ENCODE peak calls at places on chromosomes 2 and 18, in four cellular contexts. B is WTC11, C is fibroblast of lung, R is pancreas. T is an unnamed sample.

GRCh38 chr2:236177604-236177966 is 9.4 kb upstream of the GBX2 start:
- DNase-seq in C (no peak), R (no peak), B (peak), T (no peak)

GRCh38 chr18:11729556-11729955 is 40.5 kb downstream of the GNAL start:
- DNase-seq in C (no peak), R (no peak), B (no peak), T (no peak)

GRCh38 chr2:75200140-75200985 is 1.0 kb upstream of the TACR1 start:
- DNase-seq in C (peak), R (peak), B (peak), T (peak)

GRCh38 chr2:232662486-232663260 is 29.3 kb downstream of the EFHD1 start:
- DNase-seq in R (no peak), B (no peak), C (no peak), T (no peak)

GRCh38 chr2:38634684-38635083 is 31.2 kb upstream of the GALM start:
- DNase-seq in B (no peak), R (no peak), C (no peak), T (no peak)

GRCh38 chr18:6414118-6414722 is 491 bp downstream of the L3MBTL4 start:
- DNase-seq in B (peak), R (peak), C (no peak), T (peak)

GRCh38 chr2:48043301-48043700 is 137.0 kb upstream of the FBXO11 start:
- DNase-seq in B (no peak), R (no peak), C (no peak), T (no peak)

GRCh38 chr2:200786826-200787225 is 24.9 kb upstream of the BZW1 start:
- DNase-seq in C (peak), B (no peak), R (no peak), T (no peak)

GRCh38 chr2:221810216-221810615 is 238.1 kb upstream of the EPHA4 start:
- DNase-seq in C (no peak), R (no peak), B (no peak), T (peak)

GRCh38 chr2:211055438-211055837 is 499.0 kb downstream of the CPS1 start:
- DNase-seq in R (no peak), C (no peak), B (peak), T (no peak)

GRCh38 chr18:48939368-48940097 is 11.2 kb downstream of the SMAD7 start:
- DNase-seq in C (peak), R (no peak), B (peak), T (no peak)

GRCh38 chr2:105313877-105314276 is 15.7 kb downstream of the TGFBRAP1 start:
- DNase-seq in B (no peak), R (no peak), C (no peak), T (no peak)

GRCh38 chr2:85421706-85422457 is 3.4 kb downstream of the SH2D6 start:
- DNase-seq in B (no peak), C (no peak), R (no peak), T (no peak)

GRCh38 chr2:72040629-72041403 is 106.8 kb downstream of the CYP26B1 start:
- DNase-seq in C (peak), R (no peak), B (no peak), T (no peak)

DNA sequence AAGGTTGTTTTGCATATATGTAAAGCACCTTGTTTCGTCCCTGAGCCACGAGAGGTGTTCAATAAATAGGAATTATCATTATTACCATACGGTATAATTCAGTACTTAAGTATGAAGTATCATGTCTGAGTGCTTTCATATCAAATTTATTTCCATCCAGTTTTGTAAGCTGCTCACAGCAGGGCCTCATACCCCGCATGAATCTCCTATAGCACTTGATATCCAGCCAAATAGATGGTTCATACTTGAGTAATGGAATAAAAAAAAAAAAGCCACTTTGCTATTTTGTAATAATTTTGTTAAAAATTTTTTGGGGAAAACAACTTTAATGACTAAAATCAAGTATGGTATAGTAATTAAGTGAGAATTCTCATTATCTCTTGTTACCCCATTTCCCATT is 160.8 kb upstream of the NOSTRIN start:
- DNase-seq in R (no peak), B (no peak), C (no peak), T (no peak)
- TF ChIP-seq CTCF in R (no peak), B (no peak), C (no peak), T (no peak)

DNA sequence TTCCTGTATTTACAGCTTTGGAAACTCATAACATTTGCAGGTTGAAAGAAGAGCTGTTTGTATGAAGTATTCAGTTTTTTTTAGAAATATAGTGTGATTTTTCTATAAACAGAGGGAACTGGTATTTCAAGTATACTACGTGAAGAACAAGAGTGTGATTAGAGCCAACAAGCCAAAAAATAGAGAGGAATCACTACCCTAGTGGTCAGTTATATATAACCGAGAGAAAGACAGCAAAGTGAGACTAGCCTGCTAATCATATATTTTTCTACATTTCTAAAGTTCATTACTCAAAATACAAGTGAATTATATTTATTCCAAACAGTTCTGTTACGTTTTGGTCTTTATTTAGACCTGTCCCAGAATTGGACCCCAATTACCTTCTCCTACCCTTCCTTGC is 444.8 kb upstream of the NRP2 start:
- DNase-seq in B (no peak), C (no peak), R (no peak), T (no peak)
- TF ChIP-seq CTCF in B (no peak), C (no peak), R (no peak), T (no peak)

GRCh38 chr18:22219568-22220355 is 50.4 kb downstream of the GATA6 start:
- DNase-seq in B (peak), R (no peak), C (no peak), T (no peak)
- TF ChIP-seq CTCF in B (no peak), R (no peak), C (no peak), T (no peak)

DNA sequence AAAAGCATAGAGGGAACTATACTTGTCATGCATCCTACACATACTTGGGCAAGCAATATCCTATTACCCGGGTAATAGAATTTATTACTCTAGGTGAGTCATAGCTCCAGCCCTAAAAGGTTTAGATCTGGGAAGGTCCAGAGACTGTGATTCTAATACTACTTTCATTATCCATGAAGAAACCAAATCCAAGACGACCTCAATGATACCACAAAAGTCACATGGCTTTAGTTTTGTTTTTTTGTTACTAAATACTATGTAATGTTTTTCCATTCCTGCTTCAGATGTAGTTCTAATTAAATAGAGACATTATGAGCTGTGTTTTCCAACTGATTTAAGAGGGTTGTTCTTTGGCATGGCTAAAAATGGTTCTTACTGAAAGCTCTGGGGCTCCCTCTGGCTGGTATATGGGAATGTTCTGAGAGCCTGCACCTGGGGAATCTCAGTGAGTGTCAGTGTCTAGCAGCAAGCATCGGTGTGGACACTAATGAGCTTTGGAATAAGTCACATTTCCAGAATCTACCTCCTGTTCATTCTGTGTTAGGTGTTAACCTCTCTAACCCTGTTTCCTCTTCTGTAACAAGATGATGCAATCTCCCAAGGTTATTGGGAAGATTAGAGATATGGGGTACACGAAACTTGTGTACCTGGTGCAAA is 20.5 kb upstream of the IL1RL2 start:
- DNase-seq in R (no peak), B (no peak), C (peak), T (no peak)
- TF ChIP-seq CTCF in R (peak), B (no peak), C (peak), T (no peak)

DNA sequence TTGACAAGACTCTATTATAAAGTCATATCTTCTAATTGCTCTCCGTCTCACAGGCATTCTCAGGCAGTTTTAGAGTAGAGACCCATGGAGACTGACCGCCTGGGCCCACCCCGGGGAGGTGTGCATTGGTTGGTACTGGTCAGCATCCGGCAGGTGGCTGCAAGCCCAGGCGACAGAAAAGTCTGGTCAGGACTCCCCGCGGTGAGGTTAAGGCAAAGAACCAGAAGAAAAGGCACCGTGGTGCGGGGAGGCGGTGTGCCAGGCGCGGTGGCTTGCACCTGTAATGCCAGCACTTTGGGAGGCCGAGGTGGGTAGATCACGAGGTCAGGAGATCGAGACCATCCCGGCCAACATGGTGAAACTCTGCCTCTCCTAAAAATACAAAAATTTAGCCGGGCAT is 32.5 kb downstream of the AMER3 start:
- DNase-seq in C (no peak), R (no peak), B (no peak), T (no peak)
- TF ChIP-seq CTCF in C (no peak), R (no peak), B (no peak), T (no peak)

GRCh38 chr2:23571066-23571465 is 186.1 kb downstream of the KLHL29 start:
- DNase-seq in B (no peak), R (no peak), C (no peak), T (no peak)
- TF ChIP-seq CTCF in B (no peak), R (no peak), C (no peak), T (no peak)

DNA sequence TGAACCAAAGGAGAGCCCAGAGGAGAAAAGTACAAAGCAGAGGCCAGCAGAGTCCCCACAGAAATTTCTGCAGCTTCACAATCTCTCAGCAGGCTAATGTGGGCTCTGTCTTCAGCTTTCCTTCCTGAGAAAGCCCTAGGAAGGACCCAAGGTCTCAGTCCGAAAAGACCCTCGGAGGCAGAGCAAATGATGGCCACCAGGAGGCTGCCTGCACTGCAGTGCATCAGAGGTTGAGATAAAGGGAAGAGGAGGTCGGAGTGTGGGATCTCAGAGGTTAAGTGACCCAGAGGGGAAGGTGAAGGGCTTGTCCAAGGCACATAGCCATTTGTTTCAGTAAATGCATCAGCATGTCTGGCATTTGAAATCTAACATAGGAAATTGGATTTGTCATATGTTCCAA is 299.1 kb upstream of the SLC14A2 start:
- DNase-seq in R (no peak), C (no peak), B (peak), T (no peak)
- TF ChIP-seq CTCF in R (no peak), C (no peak), B (no peak), T (no peak)

DNA sequence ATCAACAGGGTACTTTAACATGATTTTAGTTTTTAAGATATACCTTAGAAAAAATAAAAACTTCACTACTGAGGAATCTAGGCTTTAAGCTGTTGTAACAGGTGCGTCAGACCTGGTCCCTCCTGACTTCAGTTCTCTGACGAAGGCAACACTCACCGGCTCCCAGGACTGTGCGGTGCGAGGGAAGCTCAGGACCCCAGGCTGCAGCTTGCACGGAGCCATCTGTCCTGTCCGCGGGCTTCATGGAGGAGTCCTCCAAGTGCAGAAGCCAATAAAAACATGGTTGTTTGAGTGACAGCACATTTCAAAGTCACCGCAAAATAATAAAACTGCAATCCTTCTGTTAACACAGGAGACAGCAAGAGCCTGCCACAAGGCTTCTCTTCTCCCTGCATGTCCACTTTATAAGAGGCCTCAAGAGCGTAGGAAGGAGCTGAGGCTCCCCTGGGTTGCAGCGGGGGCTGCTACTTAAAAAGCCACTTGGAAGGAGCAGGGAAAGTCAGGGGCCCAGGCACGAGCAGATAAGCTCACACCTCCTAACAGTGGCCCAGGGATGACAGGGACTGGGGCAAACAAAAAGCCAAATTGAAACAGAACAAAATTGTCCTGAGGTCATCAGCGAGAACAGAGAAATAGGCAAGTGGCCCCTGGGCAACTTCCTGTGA is 4.6 kb downstream of the HJURP start:
- DNase-seq in C (no peak), B (no peak), R (no peak), T (no peak)
- TF ChIP-seq CTCF in C (no peak), B (no peak), R (no peak), T (no peak)

GRCh38 chr2:109138449-109138848 is 9.4 kb downstream of the SH3RF3 start:
- DNase-seq in C (no peak), B (no peak), R (no peak), T (no peak)

GRCh38 chr2:109135572-109136185 is 6.7 kb downstream of the SH3RF3 start:
- DNase-seq in C (peak), R (no peak), B (no peak), T (peak)

GRCh38 chr2:109139002-109139401 is 10.0 kb downstream of the SH3RF3 start:
- DNase-seq in B (no peak), C (no peak), R (no peak), T (no peak)

GRCh38 chr2:109136542-109136941 is 7.5 kb downstream of the SH3RF3 start:
- DNase-seq in B (no peak), R (no peak), C (no peak), T (no peak)

GRCh38 chr2:109137616-109138015 is 8.6 kb downstream of the SH3RF3 start:
- DNase-seq in B (no peak), C (no peak), R (no peak), T (no peak)
- TF ChIP-seq CTCF in B (no peak), C (no peak), R (no peak), T (no peak)

T was measured in mesothelial cell of epicardium.